ENCODE peak calls at places on chromosomes 16 and 17, in five cellular contexts. I, L, H, V and D are unnamed samples.

GRCh38 chr17:62649570-62649969 is 22.1 kb downstream of the MRC2 start:
- DNase-seq in I (no peak), L (no peak), H (no peak), V (no peak), D (no peak)

GRCh38 chr16:20901441-20902112 is 1.0 kb downstream of the LYRM1 start:
- DNase-seq in I (peak; percentile 44), L (no peak), H (peak; percentile 35), V (peak; percentile 42), D (peak; percentile 80)

GRCh38 chr17:47225911-47226688 is 17.0 kb downstream of the MYL4 start:
- DNase-seq in I (no peak), L (no peak), H (no peak), V (no peak), D (no peak)

GRCh38 chr17:57365420-57365819 is 109.1 kb downstream of the MSI2 start:
- DNase-seq in I (no peak), L (no peak), H (no peak), V (no peak), D (no peak)

GRCh38 chr16:89314858-89315257 is 97.4 kb downstream of the ZNF778 start:
- DNase-seq in I (no peak), L (no peak), H (no peak), V (no peak), D (no peak)

GRCh38 chr16:76277099-76278030 is at the start of gene CNTNAP4:
- DNase-seq in I (no peak), L (no peak), H (no peak), V (no peak), D (no peak)

GRCh38 chr17:63579633-63580032 is 21.1 kb upstream of the TACO1 start:
- DNase-seq in I (no peak), L (no peak), H (no peak), V (no peak), D (no peak)

GRCh38 chr16:23333034-23333579 is 31.0 kb downstream of the SCNN1B start:
- DNase-seq in I (no peak), L (no peak), H (no peak), V (no peak), D (no peak)

GRCh38 chr17:7184091-7184488 is 4.9 kb upstream of the ASGR1 start:
- DNase-seq in I (no peak), L (no peak), H (no peak), V (no peak), D (peak; percentile 76)

GRCh38 chr17:3574231-3574630 is 16.6 kb upstream of the TRPV3 start:
- DNase-seq in I (no peak), L (no peak), H (no peak), V (no peak), D (peak; percentile 25)

GRCh38 chr17:42518755-42519545 is 17.1 kb upstream of the NAGLU start:
- DNase-seq in I (peak; percentile 63), L (peak; percentile 24), H (no peak), V (no peak), D (no peak)

GRCh38 chr17:72792771-72793170 is 299.7 kb downstream of the SLC39A11 start:
- DNase-seq in I (no peak), L (no peak), H (no peak), V (no peak), D (no peak)

GRCh38 chr17:14156689-14157088 is 80.0 kb downstream of the CDRT15 start:
- DNase-seq in I (no peak), L (no peak), H (no peak), V (no peak), D (no peak)

GRCh38 chr17:2267354-2267753 is 36.2 kb downstream of the SMG6 start:
- DNase-seq in I (no peak), L (no peak), H (no peak), V (no peak), D (no peak)

GRCh38 chr16:18041864-18042834 is 294.4 kb downstream of the NPIPA8 start:
- DNase-seq in I (no peak), L (no peak), H (no peak), V (no peak), D (no peak)

GRCh38 chr16:81526935-81527334 is 82.3 kb downstream of the CMIP start:
- DNase-seq in I (peak; percentile 58), L (peak; percentile 50), H (no peak), V (no peak), D (no peak)

GRCh38 chr16:85203462-85203813 is 91.2 kb upstream of the CIBAR2 start:
- DNase-seq in I (no peak), L (no peak), H (no peak), V (no peak), D (no peak)
- H3K27ac ChIP-seq in I (peak overlapping the region; percentile 94), L (no peak overlapping the region), H (no peak overlapping the region), V (peak overlapping the region; percentile 88), D (no peak overlapping the region)

GRCh38 chr16:88062341-88062861 is 111.2 kb downstream of the BANP start:
- DNase-seq in I (peak; percentile 44), L (peak; percentile 61), H (no peak), V (peak; percentile 46), D (no peak)

GRCh38 chr16:88065747-88066142 is 114.5 kb downstream of the BANP start:
- DNase-seq in I (peak; percentile 10), L (no peak), H (no peak), V (no peak), D (no peak)

GRCh38 chr16:88064889-88065746 is 113.9 kb downstream of the BANP start:
- DNase-seq in I (peak; percentile 5), L (no peak), H (no peak), V (no peak), D (no peak)

GRCh38 chr16:88063201-88063773 is 112.1 kb downstream of the BANP start:
- DNase-seq in I (peak; percentile 44), L (peak; percentile 51), H (no peak), V (no peak), D (peak; percentile 54)

GRCh38 chr16:88064011-88064888 is 113.0 kb downstream of the BANP start:
- DNase-seq in I (peak; percentile 8), L (no peak), H (no peak), V (no peak), D (no peak)
- H3K27ac ChIP-seq in I (no peak overlapping the region), L (no peak overlapping the region), H (no peak overlapping the region), V (no peak overlapping the region), D (no peak overlapping the region)

DNA sequence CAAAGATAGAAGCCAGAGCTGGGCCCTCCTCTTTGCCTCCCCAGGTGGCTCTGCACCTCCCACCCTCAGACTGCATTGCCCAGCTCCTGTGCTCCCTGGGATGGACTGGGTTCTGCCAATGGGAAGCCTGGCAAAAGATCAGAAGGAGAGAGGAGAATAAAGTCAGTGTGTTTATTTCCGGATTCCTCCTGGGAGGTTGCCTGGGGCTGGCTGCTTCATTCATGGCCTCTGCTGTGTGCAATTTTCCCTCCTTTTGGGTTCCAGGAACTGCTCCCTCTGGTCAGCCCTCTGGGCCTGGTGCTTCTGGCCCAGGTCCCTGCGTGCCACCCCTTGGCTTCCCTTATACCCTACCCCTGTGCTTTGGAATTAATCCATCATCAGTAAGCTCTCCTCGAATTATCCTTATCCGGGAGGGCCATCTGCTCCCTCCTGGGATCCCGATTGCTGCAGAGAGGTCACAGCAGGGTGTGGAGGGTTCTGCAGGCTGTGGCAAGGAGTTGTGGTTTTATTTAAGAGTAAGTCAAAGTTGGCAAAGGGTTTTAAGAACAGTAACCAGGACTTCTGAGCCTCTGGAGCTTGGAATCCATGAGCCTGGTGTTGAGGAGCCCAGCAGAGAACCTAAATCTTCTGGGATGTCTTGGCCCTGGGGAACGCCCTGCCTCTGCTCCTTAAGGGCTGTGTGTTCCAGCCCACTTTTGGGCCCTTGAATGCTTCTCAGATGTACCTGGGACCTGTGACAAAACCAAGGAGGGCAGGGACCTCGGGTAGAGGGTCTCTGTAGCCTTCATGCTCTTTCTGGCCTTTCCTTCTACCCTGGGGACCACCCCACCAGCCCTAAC is 8.2 kb upstream of the MMP2 start:
- DNase-seq in I (no peak), L (no peak), H (no peak), V (no peak), D (no peak)
- H3K27ac ChIP-seq in I (peak overlapping the region; percentile 12), L (peak overlapping the region; percentile 75), H (no peak overlapping the region), V (no peak overlapping the region), D (no peak overlapping the region)

DNA sequence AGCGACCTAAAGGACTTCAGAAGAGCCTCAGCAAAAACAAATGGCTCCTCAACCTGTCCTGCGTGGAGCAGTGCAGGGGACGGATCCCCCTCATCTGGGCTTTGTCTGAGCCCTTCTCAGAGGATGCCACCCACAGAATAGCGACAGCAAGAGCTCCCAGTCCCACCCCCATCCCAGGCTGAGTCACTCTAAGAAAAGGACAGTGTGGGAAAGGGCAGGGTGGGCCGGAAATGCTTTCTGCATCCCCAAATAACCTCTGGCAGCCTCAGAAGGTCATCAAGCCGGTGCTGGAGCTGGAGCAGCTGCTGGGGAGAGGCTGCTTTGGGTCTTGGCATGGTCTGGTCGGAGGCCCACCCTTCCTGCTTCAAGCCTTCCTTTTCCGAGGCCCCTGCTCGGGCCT is 8.9 kb downstream of the SLC12A4 start:
- DNase-seq in I (peak; percentile 84), L (no peak), H (no peak), V (no peak), D (no peak)
- H3K27ac ChIP-seq in I (peak overlapping the region; percentile 100), L (peak overlapping the region; percentile 38), H (no peak overlapping the region), V (no peak overlapping the region), D (peak overlapping the region; percentile 76)

DNA sequence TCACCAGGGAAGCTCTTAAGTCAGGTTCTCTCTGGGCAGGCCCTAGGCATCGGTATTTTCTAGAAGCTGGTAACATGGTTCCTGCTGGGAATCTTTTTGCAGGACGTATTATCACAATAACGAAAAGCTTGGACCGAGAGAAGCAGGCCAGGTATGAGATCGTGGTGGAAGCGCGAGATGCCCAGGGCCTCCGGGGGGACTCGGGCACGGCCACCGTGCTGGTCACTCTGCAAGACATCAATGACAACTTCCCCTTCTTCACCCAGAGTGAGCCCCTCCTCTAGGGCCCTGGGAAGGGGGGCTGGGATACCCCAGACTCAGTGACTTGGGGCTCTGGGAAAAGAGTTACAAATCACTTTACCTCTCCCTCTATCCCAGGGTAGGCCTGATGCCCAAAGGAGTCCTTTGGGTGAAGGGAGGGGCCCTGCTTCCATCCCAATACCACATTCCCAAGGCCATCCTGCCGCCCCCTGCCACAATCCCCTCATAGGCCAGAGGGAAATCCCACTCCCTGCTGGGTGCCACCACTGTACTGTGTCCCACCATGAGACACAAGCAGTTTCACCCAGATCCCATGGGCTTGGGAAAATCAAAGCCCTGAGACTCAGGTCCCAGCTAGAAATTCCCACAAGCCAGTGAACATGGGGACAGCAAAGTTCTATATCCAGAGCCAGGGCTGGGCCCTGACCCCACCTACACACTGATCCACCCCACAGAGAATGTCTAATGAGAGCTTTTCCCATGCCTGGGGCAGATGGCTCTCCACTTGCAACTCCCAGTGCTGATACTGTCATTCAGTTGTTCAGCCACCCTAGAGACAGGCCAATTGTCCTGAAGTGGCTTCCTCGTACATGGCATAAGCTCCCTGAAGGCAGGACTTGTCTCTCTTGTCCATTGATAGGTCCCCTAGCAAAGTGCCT is 23.0 kb downstream of the CDH5 start:
- DNase-seq in I (no peak), L (no peak), H (no peak), V (no peak), D (no peak)
- H3K27ac ChIP-seq in I (no peak overlapping the region), L (no peak overlapping the region), H (no peak overlapping the region), V (no peak overlapping the region), D (no peak overlapping the region)

DNA sequence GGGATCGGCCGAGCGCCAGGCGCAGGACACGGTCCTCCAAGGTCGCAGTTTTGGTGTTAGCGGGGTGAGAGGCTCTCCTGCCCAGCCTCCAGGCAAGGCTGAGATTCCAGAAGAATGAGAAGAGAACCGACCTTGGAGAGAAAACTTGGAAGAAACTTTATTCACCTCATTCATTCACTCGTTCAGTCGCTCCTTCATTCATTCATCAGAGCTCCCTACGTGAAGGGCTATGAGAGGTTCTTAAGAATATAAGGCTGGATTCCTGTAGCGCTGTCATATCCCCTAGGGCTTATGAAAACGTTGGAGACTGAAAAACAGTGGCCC is 991 bp upstream of the MYH10 start:
- DNase-seq in I (no peak), L (no peak), H (no peak), V (no peak), D (no peak)
- H3K27ac ChIP-seq in I (peak overlapping the region; percentile 94), L (no peak overlapping the region), H (peak overlapping the region; percentile 66), V (peak overlapping the region; percentile 95), D (peak overlapping the region; percentile 80)